ENCODE peak calls at places on chromosomes 3 and 15, in ten cellular contexts. V is CD8-positive, alpha-beta T cell; X is RKO; M is omental fat pad; G is NT2/D1; P is PC-3; N is aorta; R is NCI-H1092 treated with DMSO at 0.1 percent for 48 hours; C is activated CD4-positive, alpha-beta T cell treated with anti-CD3 and anti-CD28 coated beads, Interleukin-2, amount 10 ng/mL, durations not matched to agents 7 days and 5 days; A is heart left ventricle. E is an unnamed sample.

GRCh38 chr3:157532529-157533297 is 29.5 kb upstream of the VEPH1 start:
- DNase-seq in V (no peak), X (peak), M (no peak), G (peak), P (peak), N (no peak), R (peak), C (peak), A (no peak), E (peak)

GRCh38 chr3:159929181-159929893 is 59.3 kb upstream of the IL12A start:
- DNase-seq in V (no peak), X (no peak), M (no peak), G (no peak), P (peak), N (peak), R (no peak), C (peak), A (no peak), E (peak)

GRCh38 chr3:126571078-126571477 is 12.3 kb upstream of the C3orf22 start:
- DNase-seq in V (no peak), X (no peak), M (no peak), G (no peak), P (no peak), N (no peak), R (no peak), C (no peak), A (no peak), E (no peak)

GRCh38 chr3:183158113-183158512 is 4.4 kb downstream of the LAMP3 start:
- DNase-seq in V (no peak), X (no peak), M (no peak), G (no peak), P (no peak), N (no peak), R (no peak), C (no peak), A (no peak), E (no peak)

GRCh38 chr3:123337226-123337625 is 111.7 kb downstream of the ADCY5 start:
- DNase-seq in V (no peak), X (no peak), M (no peak), G (no peak), P (no peak), N (no peak), R (no peak), C (no peak), A (peak), E (no peak)

GRCh38 chr15:84033793-84034553 is 201.6 kb upstream of the GOLGA6L4 start:
- DNase-seq in V (no peak), X (no peak), M (no peak), G (no peak), P (peak), N (no peak), R (no peak), C (no peak), A (no peak), E (no peak)

GRCh38 chr3:153060346-153060745 is 101.7 kb upstream of the RAP2B start:
- DNase-seq in V (no peak), X (no peak), M (no peak), G (no peak), P (no peak), N (no peak), R (no peak), C (no peak), A (no peak), E (no peak)

GRCh38 chr15:78537266-78537665 is 3.0 kb upstream of the PSMA4 start:
- DNase-seq in V (no peak), X (no peak), M (no peak), G (no peak), P (no peak), N (no peak), R (no peak), C (no peak), A (no peak), E (no peak)

GRCh38 chr3:23055733-23056376 is 147.3 kb upstream of the UBE2E2 start:
- DNase-seq in V (no peak), X (peak), M (no peak), G (no peak), P (peak), N (no peak), R (no peak), C (no peak), A (no peak), E (peak)

GRCh38 chr15:50797926-50798325 is 32.4 kb upstream of the SPPL2A start:
- DNase-seq in V (no peak), X (no peak), M (no peak), G (no peak), P (peak), N (no peak), R (no peak), C (no peak), A (no peak), E (no peak)

GRCh38 chr15:25176616-25176923 is 221.8 kb downstream of the SNRPN start:
- DNase-seq in V (peak), X (no peak), M (no peak), G (no peak), P (no peak), N (peak), R (no peak), C (no peak), A (no peak), E (no peak)

GRCh38 chr3:189771842-189772494 is 140.8 kb downstream of the TP63 start:
- DNase-seq in V (no peak), X (no peak), M (no peak), G (no peak), P (no peak), N (no peak), R (no peak), C (no peak), A (no peak), E (peak)

GRCh38 chr15:68365770-68366169 is 66.2 kb downstream of the ITGA11 start:
- DNase-seq in V (no peak), X (no peak), M (no peak), G (no peak), P (no peak), N (no peak), R (no peak), C (no peak), A (no peak), E (no peak)

GRCh38 chr3:106194726-106195125 is 325.9 kb upstream of the CBLB start:
- DNase-seq in V (no peak), X (no peak), M (no peak), G (no peak), P (no peak), N (no peak), R (no peak), C (no peak), A (no peak), E (no peak)

GRCh38 chr15:85047271-85047948 is 65.8 kb downstream of the PDE8A start:
- DNase-seq in V (no peak), X (no peak), M (no peak), G (no peak), P (peak), N (no peak), R (no peak), C (no peak), A (no peak), E (peak)

GRCh38 chr15:84702961-84703482 is 12.9 kb downstream of the SEC11A start:
- DNase-seq in V (no peak), X (no peak), M (no peak), G (no peak), P (no peak), N (peak), R (no peak), C (no peak), A (no peak), E (peak)

GRCh38 chr3:30370681-30371271 is 235.6 kb upstream of the TGFBR2 start:
- DNase-seq in V (no peak), X (no peak), M (no peak), G (no peak), P (peak), N (no peak), R (no peak), C (no peak), A (no peak), E (peak)

E was measured in EH.